ENCODE peak calls at places on chromosomes 12 and 14, in five cellular contexts. U, K, J, D and B are unnamed samples.

GRCh38 chr12:50110127-50110761 is 1.8 kb upstream of the COX14 start:
- DNase-seq in U (no peak), J (no peak), D (no peak), K (peak; percentile 83), B (no peak)

GRCh38 chr12:15770021-15770420 is 19.2 kb downstream of the EPS8 start:
- DNase-seq in J (no peak), U (no peak), K (no peak), D (no peak), B (no peak)

GRCh38 chr14:69619007-69619406 is 7.6 kb downstream of the SUSD6 start:
- DNase-seq in K (no peak), U (no peak), J (no peak), D (no peak), B (no peak)

GRCh38 chr12:70197362-70197744 is 45.9 kb upstream of the CNOT2 start:
- DNase-seq in J (no peak), U (no peak), D (no peak), K (no peak), B (no peak)

GRCh38 chr12:122021193-122021821 is 377 bp upstream of the BCL7A start:
- DNase-seq in D (no peak), U (no peak), K (no peak), J (no peak), B (no peak)

GRCh38 chr14:104152246-104152575 is 13.8 kb downstream of the KIF26A start:
- DNase-seq in J (no peak), U (no peak), D (no peak), K (no peak), B (no peak)

GRCh38 chr12:24066865-24067264 is 117.4 kb upstream of the SOX5 start:
- DNase-seq in D (no peak), J (no peak), K (no peak), U (peak; percentile 77), B (no peak)

GRCh38 chr14:56300495-56300894 is 182.3 kb downstream of the PELI2 start:
- DNase-seq in U (peak; percentile 79), K (no peak), D (no peak), J (no peak), B (no peak)

GRCh38 chr12:34394211-34395055 is 372.1 kb downstream of the ALG10 start:
- DNase-seq in J (no peak), D (no peak), U (no peak), K (peak; percentile 2), B (no peak)

GRCh38 chr14:30573203-30573814 is 14.4 kb downstream of the G2E3 start:
- DNase-seq in K (no peak), U (peak; percentile 70), D (no peak), J (no peak), B (peak; percentile 37)

GRCh38 chr14:92475451-92476187 is 38.0 kb upstream of the RIN3 start:
- DNase-seq in U (no peak), K (no peak), D (no peak), J (no peak), B (no peak)

GRCh38 chr14:68173227-68173972 is 353.8 kb downstream of the RAD51B start:
- DNase-seq in U (peak; percentile 84), K (no peak), D (no peak), J (no peak), B (no peak)

GRCh38 chr12:58920102-58920955 is at the start of gene LRIG3:
- DNase-seq in D (peak; percentile 59), U (peak; percentile 89), J (no peak), K (peak; percentile 20), B (peak; percentile 90)
- TF ChIP-seq POLR2A in D (no peak), U (no peak), J (no peak), K (no peak), B (peak; percentile 28)

DNA sequence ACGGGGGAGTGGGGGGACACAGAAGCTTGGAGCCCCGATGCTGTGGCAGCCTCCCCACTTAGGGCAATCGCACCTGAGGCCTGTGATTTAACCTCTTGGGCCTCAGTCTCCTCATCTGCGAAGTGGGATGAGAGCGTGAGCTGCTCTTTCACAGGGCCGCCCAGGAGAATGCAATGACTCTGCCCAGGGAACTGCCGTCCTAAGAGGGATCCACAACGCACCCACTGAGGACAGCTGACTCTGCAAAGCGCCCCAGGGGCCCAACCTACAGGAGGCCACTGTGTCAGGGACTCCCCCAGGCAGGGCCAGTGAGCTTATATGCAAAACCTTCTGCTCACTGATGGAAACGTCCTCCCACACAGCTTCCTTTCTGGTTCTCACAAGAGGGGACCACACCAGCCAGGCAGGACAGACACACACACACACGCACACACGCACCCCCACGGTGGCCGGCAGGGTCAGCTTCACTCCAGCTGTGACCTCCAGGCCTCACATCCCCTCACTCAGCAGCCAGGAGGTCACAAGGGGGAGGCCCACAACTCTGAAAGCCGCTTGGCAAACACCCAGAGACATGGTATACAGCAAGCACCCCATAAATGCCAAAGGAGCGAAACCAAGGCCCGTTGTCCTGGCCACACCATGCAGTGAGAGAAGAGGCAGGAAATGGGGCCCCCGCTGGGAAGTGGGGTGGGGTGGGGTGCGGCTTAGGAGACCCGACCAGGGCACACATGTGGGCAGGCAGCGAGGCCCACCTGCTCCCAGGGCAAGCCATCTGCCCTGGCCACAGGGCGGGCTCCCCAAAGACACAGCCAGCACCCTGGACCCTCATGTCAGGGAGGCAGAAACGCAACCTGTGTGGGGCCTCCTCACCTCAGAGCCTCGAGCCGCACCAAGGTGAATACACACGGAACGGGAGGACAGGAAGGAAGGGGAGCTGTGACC is 73.3 kb downstream of the NCOR2 start:
- DNase-seq in J (no peak), D (no peak), U (no peak), K (no peak), B (no peak)
- TF ChIP-seq CEBPB in J (no peak), D (no peak), U (no peak), K (no peak), B (no peak)

GRCh38 chr14:101167428-101167827 is 263.9 kb upstream of the RTL1 start:
- DNase-seq in U (no peak), J (no peak), D (peak; percentile 18), K (no peak), B (no peak)
- TF ChIP-seq POLR2A in U (no peak), J (no peak), D (no peak), K (no peak), B (no peak)

GRCh38 chr12:53034459-53034858 is 15.4 kb upstream of the TNS2 start:
- DNase-seq in D (no peak), J (no peak), U (no peak), K (no peak), B (no peak)

GRCh38 chr12:53036802-53037201 is 13.1 kb upstream of the TNS2 start:
- DNase-seq in J (no peak), U (no peak), D (no peak), K (no peak), B (no peak)

DNA sequence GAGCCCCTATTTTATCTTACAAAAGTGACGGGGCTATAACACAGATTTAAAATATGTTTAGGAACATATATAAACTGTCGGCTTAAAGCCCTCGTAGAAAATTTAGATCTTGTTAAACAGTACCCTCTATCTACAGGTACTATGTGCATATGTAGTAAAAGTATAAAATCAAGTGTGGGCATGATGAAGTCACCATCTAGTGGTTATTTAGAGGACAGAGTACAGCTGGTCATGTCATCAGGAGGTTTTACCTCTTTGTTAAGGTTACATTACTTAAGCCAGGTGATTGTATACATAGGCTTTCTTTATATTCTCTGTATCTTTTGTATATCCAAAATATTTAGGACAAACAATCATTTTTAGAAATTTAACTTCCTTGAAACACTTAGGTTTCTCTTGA is 18.2 kb upstream of the TNS2 start:
- DNase-seq in D (no peak), J (no peak), K (no peak), U (no peak), B (no peak)
- TF ChIP-seq CEBPB in D (no peak), J (no peak), K (no peak), U (no peak), B (no peak)